ENCODE peak calls at places on chromosomes 13 and 19, in six cellular contexts. T is cerebellar nuclear complex; G is NCI-H1694; D is non-pigmented ciliary epithelial cell; F is T-helper 1 cell; A is effector CD4-positive, alpha-beta T cell. C is an unnamed sample.

GRCh38 chr19:33239223-33239975 is 13.7 kb upstream of the SLC7A10 start:
- DNase-seq in D (no peak), F (no peak), A (no peak), G (no peak), T (no peak), C (no peak)

GRCh38 chr19:41540041-41540695 is 35.8 kb upstream of the CEACAM21 start:
- DNase-seq in A (no peak), D (no peak), F (no peak), T (no peak), G (no peak), C (no peak)

GRCh38 chr13:105471683-105472082 is 1063.8 kb downstream of the EFNB2 start:
- DNase-seq in A (no peak), G (no peak), D (no peak), T (no peak), F (no peak), C (no peak)

GRCh38 chr19:13460045-13460444 is 46.2 kb downstream of the CACNA1A start:
- DNase-seq in F (no peak), A (no peak), D (no peak), G (no peak), T (no peak), C (no peak)

GRCh38 chr19:32150605-32151004 is 194.8 kb upstream of the ZNF507 start:
- DNase-seq in A (no peak), G (no peak), D (no peak), T (no peak), F (no peak), C (no peak)

GRCh38 chr19:27652281-27652680 is 1560.7 kb downstream of the UQCRFS1 start:
- DNase-seq in T (no peak), D (no peak), A (no peak), G (no peak), F (no peak), C (no peak)

GRCh38 chr19:51490676-51491075 is 10.9 kb downstream of the SIGLEC12 start:
- DNase-seq in G (no peak), F (no peak), A (no peak), D (no peak), T (no peak), C (no peak)

GRCh38 chr13:34577051-34577450 is 365.0 kb upstream of the NBEA start:
- DNase-seq in A (no peak), D (peak; percentile 14), T (no peak), G (no peak), F (no peak), C (no peak)

GRCh38 chr13:46339035-46339666 is 47.9 kb downstream of the RUBCNL start:
- DNase-seq in F (no peak), D (peak; percentile 80), A (no peak), G (no peak), T (no peak), C (no peak)

GRCh38 chr19:28737021-28737525 is 475.9 kb downstream of the UQCRFS1 start:
- DNase-seq in D (no peak), F (no peak), T (no peak), A (no peak), G (no peak), C (no peak)

GRCh38 chr13:26760835-26761582 is 423 bp upstream of the GPR12 start:
- DNase-seq in G (no peak), T (no peak), D (no peak), A (no peak), F (no peak), C (no peak)

GRCh38 chr19:54654447-54655321 is 8.1 kb upstream of the LILRB4 start:
- DNase-seq in D (no peak), A (no peak), G (no peak), T (no peak), F (no peak), C (no peak)

C was measured in NCI-H524 treated with DMSO at 0.1 percent for 48 hours.